ENCODE peak calls at places on chromosomes 12 and 14, in nine cellular contexts. Z, X, P, A, H, Q, L, K and G are unnamed samples.

GRCh38 chr12:11633968-11634367 is 15.5 kb upstream of the ETV6 start:
- DNase-seq in X (no peak), H (no peak), A (no peak), P (peak), L (no peak), Q (no peak), K (no peak), Z (no peak), G (no peak)

GRCh38 chr14:63933110-63933509 is 80.3 kb downstream of the SYNE2 start:
- DNase-seq in H (peak), K (no peak), X (no peak), L (no peak), A (no peak), Q (no peak), P (no peak), Z (no peak), G (no peak)

GRCh38 chr14:43687866-43688265 is 819.2 kb downstream of the FSCB start:
- DNase-seq in Z (no peak), A (no peak), P (peak), X (no peak), L (no peak), H (no peak), Q (no peak), K (no peak), G (no peak)

GRCh38 chr14:104659764-104660523 is 29.5 kb upstream of the INF2 start:
- DNase-seq in Z (no peak), H (peak), X (no peak), A (no peak), L (no peak), P (no peak), K (peak), Q (no peak), G (peak)

GRCh38 chr12:34107781-34108404 is 85.6 kb downstream of the ALG10 start:
- DNase-seq in X (no peak), Z (no peak), L (no peak), H (no peak), K (no peak), Q (no peak), P (no peak), A (no peak), G (no peak)

GRCh38 chr12:91225316-91225715 is 42.7 kb upstream of the DCN start:
- DNase-seq in X (no peak), Q (no peak), L (peak), H (no peak), P (peak), K (no peak), Z (no peak), A (no peak), G (no peak)

GRCh38 chr14:98494582-98494981 is 777.4 kb downstream of the BCL11B start:
- DNase-seq in P (peak), X (no peak), K (no peak), H (peak), A (no peak), Q (no peak), Z (no peak), L (no peak), G (no peak)

GRCh38 chr14:87059060-87059827 is 933.7 kb downstream of the GALC start:
- DNase-seq in X (no peak), K (no peak), H (no peak), L (no peak), Z (no peak), P (peak), Q (no peak), A (no peak), G (no peak)

GRCh38 chr12:95184119-95184518 is 33.1 kb downstream of the FGD6 start:
- DNase-seq in P (no peak), X (no peak), H (no peak), Z (no peak), A (no peak), Q (no peak), K (no peak), L (no peak), G (no peak)

GRCh38 chr12:113077859-113078256 is 21.3 kb downstream of the DTX1 start:
- DNase-seq in P (no peak), X (no peak), H (no peak), Q (no peak), L (no peak), A (no peak), Z (no peak), K (no peak), G (no peak)
- TF ChIP-seq CTCF in P (no peak), X (no peak), H (no peak), Q (no peak), L (no peak), A (no peak), Z (no peak), K (no peak), G (no peak)

DNA sequence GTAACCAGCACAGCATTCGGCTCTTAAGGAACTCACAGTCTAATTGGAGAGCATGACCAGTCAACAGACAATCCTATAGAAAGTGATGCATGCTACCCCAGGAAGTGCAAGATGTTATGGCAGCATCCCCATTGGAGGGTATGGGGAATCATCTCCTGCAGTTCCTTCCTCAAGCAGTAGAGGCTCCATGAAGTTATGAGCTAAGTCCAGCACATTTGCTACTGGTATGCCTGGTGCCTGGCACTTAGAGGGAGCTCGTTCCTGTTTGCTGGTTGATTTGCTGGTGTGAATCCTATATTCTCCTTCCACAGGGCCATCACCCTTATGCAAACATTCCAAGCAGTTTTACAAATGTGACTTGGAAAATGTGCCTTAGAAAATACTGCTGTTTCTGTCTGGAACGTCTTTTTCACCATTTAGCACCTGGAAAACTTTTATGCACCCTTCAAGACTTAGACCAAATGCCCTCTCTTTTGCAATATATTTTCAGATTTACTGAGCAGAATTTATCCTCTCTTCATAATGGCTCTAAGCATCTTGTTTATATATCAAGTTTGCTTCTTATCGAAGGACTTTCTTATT is 136.1 kb upstream of the WSCD2 start:
- DNase-seq in P (peak), L (no peak), X (no peak), Q (peak), A (peak), Z (no peak), H (peak), K (peak), G (no peak)
- TF ChIP-seq CTCF in P (peak), L (no peak), X (no peak), Q (peak), A (peak), Z (no peak), H (peak), K (peak), G (no peak)

DNA sequence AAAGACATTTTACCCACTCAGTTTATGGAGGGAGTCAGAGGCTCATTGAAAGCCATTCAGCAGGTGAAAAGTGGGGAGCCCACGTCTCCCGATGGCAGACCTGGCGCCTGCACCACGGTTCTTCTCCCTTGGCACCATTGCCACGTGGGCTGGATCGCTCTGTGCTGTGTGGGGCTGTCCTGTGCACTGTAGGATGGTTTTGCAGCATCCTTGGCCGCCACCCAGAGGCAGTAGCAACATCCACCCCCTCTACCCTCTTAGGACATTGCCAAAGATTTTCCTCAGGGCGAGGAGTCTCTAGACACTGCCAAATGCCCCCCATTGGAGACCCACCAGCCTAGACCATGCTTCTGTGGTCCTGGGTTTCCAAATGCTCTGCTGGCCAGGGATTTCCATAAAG is 60.2 kb downstream of the SYNE3 start:
- DNase-seq in Z (no peak), X (no peak), H (no peak), Q (no peak), K (no peak), L (no peak), P (no peak), A (no peak), G (no peak)
- TF ChIP-seq CTCF in Z (no peak), X (no peak), H (no peak), Q (no peak), K (no peak), L (no peak), P (no peak), A (no peak), G (no peak)

GRCh38 chr12:52769946-52770345 is 7.2 kb downstream of the KRT76 start:
- DNase-seq in K (no peak), Z (no peak), L (no peak), H (no peak), X (no peak), A (no peak), Q (no peak), P (no peak), G (no peak)
- TF ChIP-seq CTCF in K (no peak), Z (no peak), L (no peak), H (no peak), X (no peak), A (no peak), Q (no peak), P (no peak), G (no peak)

GRCh38 chr12:22117551-22117950 is 71.5 kb downstream of the CMAS start:
- DNase-seq in A (no peak), H (no peak), K (no peak), Q (no peak), X (no peak), P (no peak), Z (no peak), L (no peak), G (no peak)
- TF ChIP-seq CTCF in A (no peak), H (no peak), K (no peak), Q (no peak), X (no peak), P (no peak), Z (no peak), L (no peak), G (no peak)

DNA sequence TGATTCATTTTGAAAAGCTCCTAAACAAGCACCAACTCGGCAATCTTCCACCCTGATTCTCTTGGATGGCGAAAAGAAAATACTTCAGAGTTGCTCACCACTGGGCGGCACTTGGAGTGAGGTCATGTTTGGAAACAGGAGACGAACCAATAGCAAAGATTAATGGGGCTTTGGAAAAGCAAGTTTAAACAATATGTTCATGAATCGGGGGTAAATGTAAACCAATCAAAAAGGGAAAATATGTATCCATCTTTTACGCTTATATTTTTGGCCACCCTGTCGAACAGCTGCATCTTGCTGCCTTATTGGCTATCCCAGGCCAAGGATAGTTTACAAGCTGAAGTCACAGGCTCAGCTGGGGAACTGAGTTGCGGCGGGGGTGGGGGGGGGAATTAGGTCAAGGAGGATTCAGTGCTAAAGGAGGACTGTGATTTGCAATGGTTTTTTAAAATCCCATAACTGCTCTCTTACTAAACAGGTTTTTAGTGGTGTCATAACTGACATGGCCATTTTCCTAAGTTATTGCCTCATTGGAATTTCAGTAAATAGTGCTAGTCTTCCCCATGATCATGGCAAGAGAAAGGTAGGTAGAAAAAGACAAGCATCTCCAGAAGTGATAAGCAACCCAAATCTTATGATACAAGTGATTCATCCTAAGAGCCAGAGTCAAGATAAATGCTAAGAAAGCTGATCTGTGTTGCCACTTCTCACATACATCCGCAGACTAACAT is 210.6 kb downstream of the PHLDA1 start:
- DNase-seq in K (no peak), L (peak), H (no peak), Z (no peak), Q (no peak), P (peak), X (peak), A (no peak), G (no peak)
- TF ChIP-seq CTCF in K (no peak), L (no peak), H (no peak), Z (no peak), Q (no peak), P (peak), X (no peak), A (no peak), G (no peak)

DNA sequence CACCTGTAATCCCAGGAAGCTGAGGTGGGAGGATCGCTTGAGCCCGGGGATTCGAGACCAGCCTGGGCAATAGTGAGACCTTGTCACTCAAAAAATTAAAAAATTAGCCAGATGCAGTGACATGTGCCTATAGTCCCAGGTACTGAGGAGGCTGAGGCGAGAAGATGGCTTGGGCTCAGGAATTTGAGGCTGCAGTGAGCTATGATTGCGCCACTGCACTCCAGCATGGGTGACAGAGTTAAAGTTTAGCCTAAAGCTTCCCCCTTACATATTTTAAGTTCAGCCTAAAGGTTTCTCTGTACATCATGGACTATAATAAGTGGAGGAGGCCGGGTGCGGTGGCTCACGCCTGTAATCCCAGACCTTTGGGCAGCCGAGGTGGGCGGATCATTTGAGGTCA is 70.1 kb downstream of the SPRING1 start:
- DNase-seq in X (no peak), Z (no peak), Q (no peak), P (no peak), H (no peak), L (no peak), A (no peak), K (no peak), G (no peak)
- TF ChIP-seq CTCF in X (no peak), Z (no peak), Q (no peak), P (no peak), H (no peak), L (no peak), A (no peak), K (no peak), G (no peak)

GRCh38 chr12:104591272-104591940 is 134.7 kb downstream of the CHST11 start:
- DNase-seq in X (no peak), L (no peak), H (no peak), Q (no peak), K (no peak), Z (no peak), P (no peak), A (no peak), G (no peak)
- TF ChIP-seq CTCF in X (no peak), L (no peak), H (no peak), Q (no peak), K (no peak), Z (no peak), P (no peak), A (no peak), G (no peak)

GRCh38 chr14:78196323-78196722 is 26.1 kb downstream of the NRXN3 start:
- DNase-seq in P (no peak), L (no peak), A (no peak), H (no peak), X (no peak), K (no peak), Z (no peak), Q (no peak), G (no peak)
- TF ChIP-seq CTCF in P (no peak), L (no peak), A (no peak), H (no peak), X (no peak), K (no peak), Z (no peak), Q (no peak), G (no peak)